ENCODE peak calls at places on chromosomes 3 and 15, in seven cellular contexts. N, L, X, J, C, D and B are unnamed samples.

GRCh38 chr3:168272343-168272984 is 176.7 kb upstream of the GOLIM4 start:
- DNase-seq in N (no peak), L (no peak), X (peak), J (no peak), C (peak), D (no peak), B (peak)

GRCh38 chr15:92924216-92924615 is 24.1 kb downstream of the CHD2 start:
- DNase-seq in N (no peak), L (no peak), X (no peak), J (no peak), C (no peak), D (no peak), B (no peak)

GRCh38 chr3:5729852-5730251 is 542.3 kb downstream of the EDEM1 start:
- DNase-seq in N (no peak), L (no peak), X (no peak), J (no peak), C (peak), D (no peak), B (no peak)

GRCh38 chr15:77654975-77655374 is 22.3 kb upstream of the LINGO1 start:
- DNase-seq in N (no peak), L (peak), X (peak), J (no peak), C (peak), D (peak), B (peak)

GRCh38 chr3:123081718-123082369 is 15.0 kb downstream of the PDIA5 start:
- DNase-seq in N (no peak), L (no peak), X (no peak), J (no peak), C (peak), D (peak), B (no peak)

GRCh38 chr3:121481116-121481895 is 64.5 kb downstream of the POLQ start:
- DNase-seq in N (peak), L (peak), X (no peak), J (peak), C (no peak), D (no peak), B (peak)

GRCh38 chr15:34223904-34224596 is 766 bp upstream of the EMC4 start:
- DNase-seq in N (peak), L (peak), X (peak), J (no peak), C (no peak), D (peak), B (no peak)

GRCh38 chr3:127698264-127699097 is 25.7 kb downstream of the ABTB1 start:
- DNase-seq in N (no peak), L (no peak), X (no peak), J (no peak), C (no peak), D (no peak), B (no peak)

GRCh38 chr3:39101022-39101689 is 6.3 kb downstream of the GORASP1 start:
- DNase-seq in N (peak), L (peak), X (peak), J (peak), C (peak), D (peak), B (peak)

GRCh38 chr3:27696906-27697305 is 25.2 kb downstream of the EOMES start:
- DNase-seq in N (no peak), L (no peak), X (peak), J (peak), C (no peak), D (no peak), B (peak)

GRCh38 chr3:194572131-194572789 is 61.0 kb downstream of the TMEM44 start:
- DNase-seq in N (peak), L (peak), X (peak), J (peak), C (peak), D (peak), B (no peak)

GRCh38 chr15:50166216-50166615 is 15.8 kb upstream of the SLC27A2 start:
- DNase-seq in N (peak), L (peak), X (no peak), J (peak), C (no peak), D (no peak), B (no peak)

GRCh38 chr15:32851619-32852416 is 134.0 kb downstream of the GREM1 start:
- DNase-seq in N (peak), L (peak), X (no peak), J (peak), C (no peak), D (no peak), B (peak)

GRCh38 chr3:152198655-152199054 is 70.1 kb upstream of the MBNL1 start:
- DNase-seq in N (no peak), L (no peak), X (no peak), J (no peak), C (no peak), D (no peak), B (no peak)

GRCh38 chr3:20043825-20044224 is 3.6 kb downstream of the KAT2B start:
- DNase-seq in N (no peak), L (no peak), X (no peak), J (no peak), C (no peak), D (no peak), B (no peak)
- H3K9ac ChIP-seq in N (peak), L (no peak), X (no peak), J (no peak), C (no peak), D (no peak), B (no peak)

GRCh38 chr3:71499477-71499876 is 84.1 kb downstream of the FOXP1 start:
- DNase-seq in N (no peak), L (no peak), X (no peak), J (no peak), C (no peak), D (no peak), B (no peak)

GRCh38 chr3:71495708-71496472 is 87.6 kb downstream of the FOXP1 start:
- DNase-seq in N (peak), L (peak), X (no peak), J (peak), C (peak), D (no peak), B (peak)

GRCh38 chr3:71498543-71498942 is 85.0 kb downstream of the FOXP1 start:
- DNase-seq in N (no peak), L (no peak), X (no peak), J (no peak), C (peak), D (no peak), B (no peak)

GRCh38 chr3:71498053-71498452 is 85.5 kb downstream of the FOXP1 start:
- DNase-seq in N (no peak), L (no peak), X (peak), J (no peak), C (peak), D (no peak), B (no peak)

DNA sequence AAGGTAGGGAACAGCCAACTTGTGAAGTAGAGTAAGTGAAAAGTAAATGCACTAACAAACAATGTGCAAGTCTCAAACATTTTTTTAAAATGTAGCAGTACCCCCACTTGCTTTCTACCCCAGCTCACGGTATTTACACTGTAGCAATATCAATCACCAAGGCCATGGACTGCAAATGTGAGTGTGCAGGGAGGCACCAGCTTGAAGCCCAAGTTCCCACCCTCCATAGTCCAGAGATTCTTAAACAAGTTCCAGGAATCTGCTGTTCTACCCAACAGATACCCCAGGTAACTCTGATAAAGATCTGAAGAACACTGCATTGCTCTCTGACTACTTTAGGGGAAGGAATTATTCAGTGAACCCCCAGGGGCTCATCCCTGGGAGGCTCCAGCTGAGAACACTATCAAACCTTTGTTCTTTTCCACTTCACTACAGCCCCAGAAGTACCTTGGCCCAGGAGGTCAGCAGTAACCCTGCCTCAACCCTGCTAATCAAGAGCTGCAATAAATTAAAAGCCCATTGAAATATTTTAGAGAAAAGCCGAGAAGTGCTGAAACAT is 86.1 kb downstream of the FOXP1 start:
- DNase-seq in N (no peak), L (no peak), X (peak), J (no peak), C (peak), D (no peak), B (no peak)
- H3K9ac ChIP-seq in N (no peak), L (no peak), X (no peak), J (no peak), C (no peak), D (no peak), B (no peak)

GRCh38 chr3:138220788-138221187 is 33.7 kb downstream of the ARMC8 start:
- DNase-seq in N (no peak), L (no peak), X (no peak), J (no peak), C (no peak), D (no peak), B (peak)
- H3K9ac ChIP-seq in N (no peak), L (no peak), X (no peak), J (no peak), C (no peak), D (no peak), B (no peak)

GRCh38 chr15:60374209-60374608 is 23.6 kb downstream of the ANXA2 start:
- DNase-seq in N (no peak), L (peak), X (no peak), J (no peak), C (no peak), D (no peak), B (no peak)
- H3K9ac ChIP-seq in N (peak), L (peak), X (no peak), J (peak), C (no peak), D (no peak), B (peak)

GRCh38 chr15:84842781-84843180 is 25.6 kb downstream of the ALPK3 start:
- DNase-seq in N (no peak), L (no peak), X (no peak), J (no peak), C (no peak), D (no peak), B (no peak)

GRCh38 chr15:84836859-84837258 is 19.7 kb downstream of the ALPK3 start:
- DNase-seq in N (no peak), L (no peak), X (no peak), J (no peak), C (no peak), D (no peak), B (no peak)

GRCh38 chr15:84839714-84840113 is 22.6 kb downstream of the ALPK3 start:
- DNase-seq in N (no peak), L (no peak), X (no peak), J (no peak), C (no peak), D (no peak), B (no peak)

GRCh38 chr15:84840741-84841429 is 23.7 kb downstream of the ALPK3 start:
- DNase-seq in N (peak), L (peak), X (no peak), J (peak), C (no peak), D (no peak), B (no peak)

DNA sequence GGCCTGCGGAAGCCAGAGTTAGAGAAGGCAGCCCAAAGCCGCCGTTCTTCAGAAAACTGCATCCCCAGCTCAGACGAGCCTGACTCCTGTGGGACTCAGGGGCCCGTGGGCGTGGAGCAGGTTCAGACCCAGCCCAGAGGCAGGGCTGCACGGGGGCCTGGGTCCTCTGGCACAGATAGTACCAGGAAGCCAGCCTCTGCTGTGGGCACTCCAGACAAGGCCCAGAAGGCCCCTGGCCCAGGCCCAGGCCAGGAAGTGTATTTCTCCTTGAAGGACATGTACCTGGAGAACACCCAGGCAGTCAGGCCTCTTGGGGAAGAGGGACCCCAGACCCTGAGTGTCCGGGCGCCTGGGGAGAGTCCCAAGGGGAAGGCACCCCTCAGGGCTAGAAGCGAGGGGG is 23.1 kb downstream of the ALPK3 start:
- DNase-seq in N (no peak), L (no peak), X (no peak), J (no peak), C (no peak), D (no peak), B (no peak)
- H3K9ac ChIP-seq in N (peak), L (peak), X (no peak), J (no peak), C (no peak), D (no peak), B (no peak)

DNA sequence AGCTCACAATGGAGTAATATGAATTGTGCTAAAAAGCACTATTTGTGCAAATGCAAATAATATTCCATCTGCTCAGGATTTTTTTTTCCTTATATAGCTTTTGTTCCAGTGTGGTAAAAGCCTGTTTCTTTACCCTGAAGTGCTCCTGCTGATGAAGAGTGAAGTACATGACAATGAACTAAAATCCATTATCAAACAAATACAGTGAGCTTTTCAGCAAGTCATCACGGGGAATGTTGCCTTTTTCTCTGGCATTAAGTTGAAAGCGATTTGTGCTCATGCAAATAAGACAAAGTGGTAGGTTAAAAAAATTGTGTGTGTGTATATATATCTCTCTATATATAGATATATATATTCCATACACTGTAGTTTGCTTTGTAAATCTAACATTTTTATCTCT is 28.6 kb upstream of the CCDC39 start:
- DNase-seq in N (no peak), L (no peak), X (no peak), J (no peak), C (no peak), D (no peak), B (no peak)
- H3K9ac ChIP-seq in N (peak), L (no peak), X (no peak), J (no peak), C (no peak), D (no peak), B (no peak)

GRCh38 chr3:157276801-157277200 is 116.9 kb upstream of the CCNL1 start:
- DNase-seq in N (no peak), L (no peak), X (no peak), J (no peak), C (peak), D (no peak), B (no peak)
- H3K9ac ChIP-seq in N (no peak), L (no peak), X (no peak), J (no peak), C (no peak), D (no peak), B (no peak)